ENCODE peak calls at places on chromosomes 4 and X, in seven cellular contexts. T is esophagus squamous epithelium, H is mesenchymal stem cell, W is GM23338, Y is RPMI7951, Z is EL, F is NCI-H1105. I is an unnamed sample.

GRCh38 chr4:151192556-151193235 is 84.3 kb upstream of the PRSS48 start:
- DNase-seq in T (no peak), H (no peak), W (no peak), Y (no peak), Z (no peak), F (no peak), I (no peak)

GRCh38 chr4:168631241-168632151 is 134.6 kb downstream of the PALLD start:
- DNase-seq in T (no peak), H (peak), W (peak), Y (peak), Z (peak), F (peak), I (peak)

GRCh38 chrX:10052906-10053625 is 85.9 kb downstream of the CLDN34 start:
- DNase-seq in T (no peak), H (no peak), W (no peak), Y (peak), Z (peak), F (no peak), I (peak)

GRCh38 chr4:52157641-52158316 is 106.7 kb downstream of the SPATA18 start:
- DNase-seq in T (no peak), H (no peak), W (peak), Y (peak), Z (peak), F (no peak), I (no peak)

GRCh38 chr4:170005472-170005871 is 20.7 kb downstream of the MFAP3L start:
- DNase-seq in T (no peak), H (no peak), W (no peak), Y (peak), Z (no peak), F (no peak), I (peak)

GRCh38 chrX:149512225-149512885 is 7.2 kb upstream of the IDS start:
- DNase-seq in T (no peak), H (peak), W (peak), Y (peak), Z (peak), F (peak), I (peak)

GRCh38 chrX:119885554-119886428 is 9.9 kb upstream of the AKAP14 start:
- DNase-seq in T (no peak), H (peak), W (peak), Y (peak), Z (peak), F (no peak), I (peak)

GRCh38 chr4:54930226-54930625 is 195.2 kb downstream of the KDR start:
- DNase-seq in T (no peak), H (no peak), W (no peak), Y (peak), Z (peak), F (no peak), I (peak)

GRCh38 chr4:54683616-54684346 is 26.0 kb downstream of the KIT start:
- DNase-seq in T (no peak), H (peak), W (peak), Y (no peak), Z (peak), F (no peak), I (peak)

GRCh38 chr4:53173576-53173975 is 192.3 kb downstream of the SCFD2 start:
- DNase-seq in T (no peak), H (no peak), W (no peak), Y (no peak), Z (no peak), F (no peak), I (no peak)

I was measured in M059J.